ENCODE peak calls at places on chromosomes 3 and 15, in six cellular contexts. One of them, this sample, is unnamed.

GRCh38 chr15:41566121-41566885 is 7.3 kb downstream of the TYRO3 start:
- DNase-seq in H1: no peak
- DNase-seq in HepG2: no peak
- DNase-seq in GM12878: no peak
- DNase-seq in K562: peak; percentile 53
- DNase-seq in GM12891: no peak
- DNase-seq in this sample: no peak

GRCh38 chr15:51876169-51876568 is 46.7 kb downstream of the TMOD3 start:
- DNase-seq in K562: no peak
- DNase-seq in H1: no peak
- DNase-seq in GM12878: no peak
- DNase-seq in HepG2: no peak
- DNase-seq in GM12891: no peak
- DNase-seq in this sample: no peak

GRCh38 chr15:65981837-65982696 is 112.8 kb downstream of the RAB11A start:
- DNase-seq in H1: peak; percentile 88
- DNase-seq in GM12891: peak; percentile 74
- DNase-seq in K562: peak; percentile 24
- DNase-seq in GM12878: no peak
- DNase-seq in HepG2: peak; percentile 18
- DNase-seq in this sample: peak; percentile 64

GRCh38 chr3:6921041-6921440 is 60.1 kb downstream of the GRM7 start:
- DNase-seq in GM12891: no peak
- DNase-seq in K562: no peak
- DNase-seq in HepG2: no peak
- DNase-seq in H1: no peak
- DNase-seq in GM12878: no peak
- DNase-seq in this sample: no peak

GRCh38 chr15:101491739-101492640 is 2.5 kb upstream of the PCSK6 start:
- DNase-seq in GM12878: no peak
- DNase-seq in K562: no peak
- DNase-seq in GM12891: no peak
- DNase-seq in HepG2: no peak
- DNase-seq in H1: peak; percentile 37
- DNase-seq in this sample: no peak

GRCh38 chr15:38002883-38003477 is 68.5 kb downstream of the TMCO5A start:
- DNase-seq in GM12878: peak; percentile 38
- DNase-seq in HepG2: peak; percentile 49
- DNase-seq in K562: peak; percentile 27
- DNase-seq in GM12891: no peak
- DNase-seq in H1: peak; percentile 66
- DNase-seq in this sample: no peak

GRCh38 chr3:124032351-124032880 is 40.5 kb upstream of the ROPN1 start:
- DNase-seq in GM12891: no peak
- DNase-seq in GM12878: no peak
- DNase-seq in HepG2: no peak
- DNase-seq in H1: no peak
- DNase-seq in K562: peak; percentile 13
- DNase-seq in this sample: no peak

GRCh38 chr3:46293991-46294833 is 52.0 kb downstream of the CCR3 start:
- DNase-seq in H1: no peak
- DNase-seq in GM12878: no peak
- DNase-seq in K562: no peak
- DNase-seq in GM12891: no peak
- DNase-seq in HepG2: no peak
- DNase-seq in this sample: no peak

GRCh38 chr15:65828566-65828965 is 36.5 kb upstream of the DENND4A start:
- DNase-seq in HepG2: no peak
- DNase-seq in K562: no peak
- DNase-seq in H1: no peak
- DNase-seq in GM12878: no peak
- DNase-seq in GM12891: no peak
- DNase-seq in this sample: no peak

GRCh38 chr15:37038716-37039106 is 61.6 kb downstream of the MEIS2 start:
- DNase-seq in H1: no peak
- DNase-seq in K562: no peak
- DNase-seq in HepG2: no peak
- DNase-seq in GM12891: no peak
- DNase-seq in GM12878: no peak
- DNase-seq in this sample: no peak

GRCh38 chr15:68797157-68797556 is 23.5 kb downstream of the ANP32A start:
- DNase-seq in K562: no peak
- DNase-seq in HepG2: no peak
- DNase-seq in GM12891: no peak
- DNase-seq in GM12878: no peak
- DNase-seq in H1: no peak
- DNase-seq in this sample: no peak

GRCh38 chr15:40855706-40856234 is 11.9 kb downstream of the SPINT1 start:
- DNase-seq in GM12891: no peak
- DNase-seq in GM12878: no peak
- DNase-seq in H1: no peak
- DNase-seq in HepG2: no peak
- DNase-seq in K562: no peak
- DNase-seq in this sample: no peak

GRCh38 chr3:149343951-149344350 is 10.5 kb upstream of the TM4SF18 start:
- DNase-seq in HepG2: no peak
- DNase-seq in K562: no peak
- DNase-seq in H1: no peak
- DNase-seq in GM12878: no peak
- DNase-seq in GM12891: no peak
- DNase-seq in this sample: no peak

GRCh38 chr15:66940368-66940767 is 125.0 kb upstream of the SMAD3 start:
- DNase-seq in GM12878: peak; percentile 76
- DNase-seq in K562: no peak
- DNase-seq in HepG2: no peak
- DNase-seq in GM12891: peak; percentile 49
- DNase-seq in H1: no peak
- DNase-seq in this sample: no peak

GRCh38 chr3:101992861-101993260 is 143.5 kb downstream of the NFKBIZ start:
- DNase-seq in K562: no peak
- DNase-seq in GM12891: no peak
- DNase-seq in HepG2: no peak
- DNase-seq in H1: no peak
- DNase-seq in GM12878: no peak
- DNase-seq in this sample: no peak

GRCh38 chr3:127418560-127419099 is 130.8 kb upstream of the PRR20G start:
- DNase-seq in HepG2: no peak
- DNase-seq in H1: peak; percentile 39
- DNase-seq in GM12891: no peak
- DNase-seq in K562: no peak
- DNase-seq in GM12878: no peak
- DNase-seq in this sample: no peak

GRCh38 chr15:42284551-42284950 is 11.3 kb upstream of the TMEM87A start:
- DNase-seq in H1: no peak
- DNase-seq in K562: no peak
- DNase-seq in HepG2: no peak
- DNase-seq in GM12891: no peak
- DNase-seq in GM12878: no peak
- DNase-seq in this sample: no peak

GRCh38 chr3:28050895-28051294 is 190.5 kb upstream of the CMC1 start:
- DNase-seq in HepG2: peak; percentile 54
- DNase-seq in GM12878: no peak
- DNase-seq in H1: no peak
- DNase-seq in GM12891: no peak
- DNase-seq in K562: peak; percentile 2
- DNase-seq in this sample: no peak

DNA sequence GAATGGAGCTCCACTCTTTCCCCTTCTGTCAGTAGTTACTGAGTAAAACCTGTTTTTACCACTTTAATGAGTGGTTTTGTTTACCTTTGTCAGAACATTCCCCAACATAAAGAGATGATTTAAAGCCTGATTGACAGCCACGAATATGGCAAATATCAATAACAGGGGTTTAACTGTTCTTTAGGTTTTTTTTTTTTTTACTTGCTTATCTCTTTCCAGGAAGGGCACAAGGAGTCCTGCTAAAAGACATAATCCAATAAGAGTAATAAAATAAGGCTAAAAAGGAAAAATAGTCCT is 11.5 kb upstream of the UBE2Q2 start:
- DNase-seq in GM12891: no peak
- DNase-seq in HepG2: no peak
- DNase-seq in H1: no peak
- DNase-seq in K562: no peak
- DNase-seq in GM12878: no peak
- DNase-seq in this sample: no peak
- TF ChIP-seq POLR2AphosphoS5 in GM12891: no peak
- TF ChIP-seq POLR2AphosphoS5 in HepG2: no peak
- TF ChIP-seq POLR2AphosphoS5 in H1: no peak
- TF ChIP-seq POLR2AphosphoS5 in K562: no peak
- TF ChIP-seq POLR2AphosphoS5 in GM12878: no peak
- TF ChIP-seq POLR2AphosphoS5 in this sample: no peak

DNA sequence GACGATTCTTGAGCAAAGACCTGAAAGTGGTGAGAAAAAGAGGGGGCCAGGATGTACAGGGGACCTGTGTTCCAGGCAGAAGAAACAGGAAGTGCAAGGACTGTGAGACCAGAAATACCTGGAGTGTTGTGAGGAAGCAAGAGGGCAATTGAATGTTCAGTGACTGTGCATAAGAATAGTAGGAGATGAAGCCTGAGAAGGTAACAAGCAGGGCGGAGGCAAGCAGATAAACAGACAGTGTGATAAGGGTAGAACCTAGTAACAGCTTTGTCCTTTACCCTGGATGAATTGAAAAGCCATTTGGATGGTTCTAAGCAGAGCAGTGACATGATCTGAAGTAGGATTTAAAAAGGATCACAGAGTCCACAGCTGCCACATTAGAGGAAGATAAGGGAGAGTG is 4.0 kb upstream of the PLOD2 start:
- DNase-seq in GM12878: no peak
- DNase-seq in GM12891: no peak
- DNase-seq in H1: no peak
- DNase-seq in HepG2: no peak
- DNase-seq in K562: no peak
- DNase-seq in this sample: no peak
- TF ChIP-seq POLR2A in GM12878: no peak
- TF ChIP-seq POLR2A in GM12891: no peak
- TF ChIP-seq POLR2A in H1: no peak
- TF ChIP-seq POLR2A in HepG2: no peak
- TF ChIP-seq POLR2A in K562: no peak
- TF ChIP-seq POLR2A in this sample: no peak

DNA sequence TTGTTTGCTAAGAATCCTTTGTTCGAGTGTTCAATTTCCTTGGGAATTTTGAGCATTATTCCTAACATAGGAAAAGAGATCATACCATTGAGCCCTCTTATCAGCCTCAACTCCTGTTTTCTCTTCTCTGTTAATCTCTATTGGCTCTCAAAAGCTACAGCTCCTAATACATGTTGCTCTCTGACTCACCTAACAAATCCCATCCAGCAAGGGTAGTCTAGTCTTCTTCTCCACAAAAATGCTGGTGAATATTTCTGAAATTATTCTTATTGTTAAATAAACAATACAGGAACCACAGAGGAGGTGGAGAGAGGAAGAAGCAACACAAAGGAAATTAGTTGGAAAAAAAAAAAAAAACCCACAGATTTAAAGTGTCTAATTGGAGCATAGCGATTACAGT is 325.8 kb upstream of the NAALADL2 start:
- DNase-seq in GM12891: no peak
- DNase-seq in HepG2: no peak
- DNase-seq in H1: no peak
- DNase-seq in GM12878: no peak
- DNase-seq in K562: no peak
- DNase-seq in this sample: no peak
- TF ChIP-seq TAF1 in GM12891: no peak
- TF ChIP-seq TAF1 in HepG2: no peak
- TF ChIP-seq TAF1 in H1: no peak
- TF ChIP-seq TAF1 in GM12878: no peak
- TF ChIP-seq TAF1 in K562: no peak
- TF ChIP-seq TAF1 in this sample: no peak

DNA sequence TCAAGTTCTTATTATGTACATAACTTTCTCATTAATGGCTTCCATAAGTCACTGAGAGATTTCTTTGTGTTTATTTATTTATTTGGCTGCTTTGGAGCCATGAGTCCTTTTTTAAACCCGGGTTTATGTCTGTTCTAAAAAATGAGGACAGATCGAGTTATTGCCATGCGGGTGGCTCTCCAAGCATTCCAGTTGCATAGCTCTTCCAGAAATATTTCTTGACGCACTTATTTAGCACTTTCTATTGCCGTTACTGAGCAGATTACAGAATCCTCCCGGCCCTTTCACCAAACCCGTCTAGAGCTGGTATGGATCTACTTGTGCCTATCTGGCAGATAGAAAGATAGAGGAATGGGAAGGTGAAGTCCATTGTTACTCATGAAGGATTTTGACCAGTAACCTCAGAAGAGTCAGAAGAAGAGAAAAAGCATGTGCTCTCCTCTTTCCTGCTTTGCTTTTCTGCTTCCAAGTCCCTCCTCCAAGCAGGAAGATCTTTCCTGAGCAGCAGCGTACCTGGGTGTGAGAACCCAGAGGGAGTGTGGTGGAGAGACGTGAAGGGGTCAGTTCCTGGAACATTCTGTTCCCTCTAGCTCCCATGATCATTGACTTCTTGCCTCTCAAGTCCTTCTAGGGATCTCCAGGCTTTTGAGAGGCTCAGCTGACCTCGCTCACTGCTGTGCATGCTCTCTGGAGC is 112.8 kb downstream of the LPP start:
- DNase-seq in HepG2: no peak
- DNase-seq in H1: no peak
- DNase-seq in K562: no peak
- DNase-seq in GM12891: no peak
- DNase-seq in GM12878: no peak
- DNase-seq in this sample: no peak
- TF ChIP-seq POLR2AphosphoS5 in HepG2: no peak
- TF ChIP-seq POLR2AphosphoS5 in H1: no peak
- TF ChIP-seq POLR2AphosphoS5 in K562: no peak
- TF ChIP-seq POLR2AphosphoS5 in GM12891: no peak
- TF ChIP-seq POLR2AphosphoS5 in GM12878: no peak
- TF ChIP-seq POLR2AphosphoS5 in this sample: no peak

GRCh38 chr15:78506971-78507830 is at the start of gene HYKK:
- DNase-seq in GM12891: peak; percentile 75
- DNase-seq in H1: peak; percentile 90
- DNase-seq in K562: peak; percentile 96
- DNase-seq in HepG2: peak; percentile 98
- DNase-seq in GM12878: peak; percentile 57
- DNase-seq in this sample: peak; percentile 81
- TF ChIP-seq POLR2A in GM12891: no peak
- TF ChIP-seq POLR2A in H1: peak; percentile 43
- TF ChIP-seq POLR2A in K562: peak; percentile 74
- TF ChIP-seq POLR2A in HepG2: peak; percentile 82
- TF ChIP-seq POLR2A in GM12878: peak; percentile 39
- TF ChIP-seq POLR2A in this sample: no peak

This sample was measured in GM12892.